ENCODE peak calls at places on chromosomes 6 and 20, in seven cellular contexts. One of them, this sample, is unnamed.

GRCh38 chr20:56171087-56172012 is 77.2 kb upstream of the MC3R start:
- DNase-seq in Peyer's patch: no peak
- DNase-seq in AG10803: no peak
- DNase-seq in pancreas: no peak
- DNase-seq in left lung: no peak
- DNase-seq in neural progenitor cell: peak; percentile 22
- DNase-seq in lower lobe of right lung: no peak
- DNase-seq in this sample: peak; percentile 5

GRCh38 chr20:25308671-25309394 is 60.9 kb downstream of the PYGB start:
- DNase-seq in lower lobe of right lung: peak; percentile 49
- DNase-seq in left lung: no peak
- DNase-seq in neural progenitor cell: no peak
- DNase-seq in AG10803: peak; percentile 63
- DNase-seq in Peyer's patch: no peak
- DNase-seq in pancreas: no peak
- DNase-seq in this sample: peak; percentile 82

GRCh38 chr6:108760158-108761050 is 87.8 kb upstream of the ARMC2 start:
- DNase-seq in neural progenitor cell: no peak
- DNase-seq in lower lobe of right lung: no peak
- DNase-seq in AG10803: peak; percentile 30
- DNase-seq in Peyer's patch: peak; percentile 40
- DNase-seq in left lung: no peak
- DNase-seq in pancreas: peak; percentile 11
- DNase-seq in this sample: peak; percentile 62

GRCh38 chr6:88985901-88986300 is 22.5 kb upstream of the RNGTT start:
- DNase-seq in lower lobe of right lung: no peak
- DNase-seq in AG10803: no peak
- DNase-seq in neural progenitor cell: no peak
- DNase-seq in pancreas: no peak
- DNase-seq in Peyer's patch: no peak
- DNase-seq in left lung: no peak
- DNase-seq in this sample: no peak

GRCh38 chr6:165178056-165178455 is 131.3 kb downstream of the C6orf118 start:
- DNase-seq in AG10803: no peak
- DNase-seq in Peyer's patch: no peak
- DNase-seq in left lung: no peak
- DNase-seq in neural progenitor cell: no peak
- DNase-seq in pancreas: no peak
- DNase-seq in lower lobe of right lung: no peak
- DNase-seq in this sample: no peak

GRCh38 chr6:164942271-164942670 is 367.1 kb downstream of the C6orf118 start:
- DNase-seq in pancreas: no peak
- DNase-seq in neural progenitor cell: no peak
- DNase-seq in left lung: no peak
- DNase-seq in AG10803: no peak
- DNase-seq in Peyer's patch: no peak
- DNase-seq in lower lobe of right lung: no peak
- DNase-seq in this sample: no peak

GRCh38 chr20:48723308-48724264 is 104.2 kb downstream of the PREX1 start:
- DNase-seq in neural progenitor cell: no peak
- DNase-seq in pancreas: peak; percentile 35
- DNase-seq in lower lobe of right lung: peak; percentile 75
- DNase-seq in AG10803: peak; percentile 80
- DNase-seq in left lung: peak; percentile 66
- DNase-seq in Peyer's patch: peak; percentile 59
- DNase-seq in this sample: peak; percentile 87

GRCh38 chr20:41654884-41655283 is 36.7 kb upstream of the CHD6 start:
- DNase-seq in Peyer's patch: no peak
- DNase-seq in pancreas: no peak
- DNase-seq in left lung: no peak
- DNase-seq in neural progenitor cell: peak; percentile 61
- DNase-seq in lower lobe of right lung: no peak
- DNase-seq in AG10803: peak; percentile 10
- DNase-seq in this sample: peak; percentile 18

GRCh38 chr6:15595461-15596173 is 67.2 kb downstream of the DTNBP1 start:
- DNase-seq in Peyer's patch: no peak
- DNase-seq in left lung: peak; percentile 38
- DNase-seq in AG10803: peak; percentile 9
- DNase-seq in neural progenitor cell: no peak
- DNase-seq in pancreas: no peak
- DNase-seq in lower lobe of right lung: peak; percentile 52
- DNase-seq in this sample: peak; percentile 87

GRCh38 chr20:49415005-49415663 is 67.3 kb downstream of the KCNB1 start:
- DNase-seq in lower lobe of right lung: no peak
- DNase-seq in AG10803: no peak
- DNase-seq in left lung: no peak
- DNase-seq in neural progenitor cell: no peak
- DNase-seq in pancreas: no peak
- DNase-seq in Peyer's patch: no peak
- DNase-seq in this sample: no peak

GRCh38 chr20:10280016-10280908 is 61.6 kb downstream of the SNAP25 start:
- DNase-seq in Peyer's patch: no peak
- DNase-seq in neural progenitor cell: no peak
- DNase-seq in pancreas: no peak
- DNase-seq in AG10803: peak; percentile 60
- DNase-seq in left lung: no peak
- DNase-seq in lower lobe of right lung: no peak
- DNase-seq in this sample: peak; percentile 5

GRCh38 chr6:89940225-89941027 is 46.2 kb downstream of the GJA10 start:
- DNase-seq in lower lobe of right lung: peak; percentile 61
- DNase-seq in Peyer's patch: peak; percentile 87
- DNase-seq in pancreas: peak; percentile 59
- DNase-seq in left lung: peak; percentile 55
- DNase-seq in neural progenitor cell: peak; percentile 81
- DNase-seq in AG10803: peak; percentile 83
- DNase-seq in this sample: peak; percentile 86

GRCh38 chr6:81480139-81480538 is 272.3 kb downstream of the TENT5A start:
- DNase-seq in lower lobe of right lung: no peak
- DNase-seq in AG10803: no peak
- DNase-seq in Peyer's patch: no peak
- DNase-seq in neural progenitor cell: no peak
- DNase-seq in pancreas: no peak
- DNase-seq in left lung: no peak
- DNase-seq in this sample: no peak

GRCh38 chr6:30491963-30492616 is 2.8 kb downstream of the HLA-E start:
- DNase-seq in lower lobe of right lung: no peak
- DNase-seq in Peyer's patch: no peak
- DNase-seq in neural progenitor cell: no peak
- DNase-seq in pancreas: no peak
- DNase-seq in AG10803: no peak
- DNase-seq in left lung: no peak
- DNase-seq in this sample: no peak
- H3K4me3 ChIP-seq in lower lobe of right lung: peak overlapping the region; percentile 93
- H3K4me3 ChIP-seq in Peyer's patch: peak overlapping the region; percentile 100
- H3K4me3 ChIP-seq in neural progenitor cell: no peak overlapping the region
- H3K4me3 ChIP-seq in pancreas: no peak overlapping the region
- H3K4me3 ChIP-seq in AG10803: no peak overlapping the region
- H3K4me3 ChIP-seq in left lung: peak overlapping the region; percentile 89
- H3K4me3 ChIP-seq in this sample: no peak overlapping the region

GRCh38 chr20:59770270-59770669 is 163.2 kb downstream of the SYCP2 start:
- DNase-seq in left lung: no peak
- DNase-seq in neural progenitor cell: peak; percentile 23
- DNase-seq in AG10803: no peak
- DNase-seq in Peyer's patch: no peak
- DNase-seq in pancreas: no peak
- DNase-seq in lower lobe of right lung: no peak
- DNase-seq in this sample: no peak
- TF ChIP-seq CTCF in left lung: no peak
- TF ChIP-seq CTCF in neural progenitor cell: peak; percentile 54
- TF ChIP-seq CTCF in AG10803: no peak
- TF ChIP-seq CTCF in Peyer's patch: peak; percentile 30
- TF ChIP-seq CTCF in pancreas: no peak
- TF ChIP-seq CTCF in lower lobe of right lung: no peak
- TF ChIP-seq CTCF in this sample: peak; percentile 44

GRCh38 chr20:37695684-37696342 is 2.0 kb downstream of the CTNNBL1 start:
- DNase-seq in Peyer's patch: no peak
- DNase-seq in AG10803: no peak
- DNase-seq in neural progenitor cell: no peak
- DNase-seq in lower lobe of right lung: no peak
- DNase-seq in left lung: no peak
- DNase-seq in pancreas: no peak
- DNase-seq in this sample: no peak
- H3K4me3 ChIP-seq in Peyer's patch: no peak overlapping the region
- H3K4me3 ChIP-seq in AG10803: no peak overlapping the region
- H3K4me3 ChIP-seq in neural progenitor cell: no peak overlapping the region
- H3K4me3 ChIP-seq in lower lobe of right lung: no peak overlapping the region
- H3K4me3 ChIP-seq in left lung: no peak overlapping the region
- H3K4me3 ChIP-seq in pancreas: no peak overlapping the region
- H3K4me3 ChIP-seq in this sample: no peak overlapping the region

DNA sequence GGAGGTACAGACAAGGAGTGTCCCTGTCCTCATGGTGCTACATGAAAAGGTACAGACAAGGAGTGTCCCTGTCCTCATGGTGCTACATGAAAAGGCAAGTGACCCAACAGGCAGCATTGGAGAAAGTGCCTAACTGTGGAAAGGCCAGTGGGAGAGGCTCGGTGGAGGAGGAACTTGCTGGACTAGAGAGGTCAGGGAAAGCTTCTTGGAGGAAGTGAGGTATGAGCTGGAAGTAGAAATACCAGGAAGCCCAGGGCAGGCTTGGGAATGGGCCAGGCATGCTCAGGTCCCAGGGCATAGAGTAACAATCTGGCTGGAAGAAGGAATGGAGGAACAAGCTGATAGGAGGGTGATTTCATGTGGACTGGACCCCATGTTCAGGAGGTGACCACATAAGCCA is 59.8 kb upstream of the FNDC1 start:
- DNase-seq in AG10803: no peak
- DNase-seq in neural progenitor cell: no peak
- DNase-seq in Peyer's patch: no peak
- DNase-seq in left lung: no peak
- DNase-seq in pancreas: no peak
- DNase-seq in lower lobe of right lung: no peak
- DNase-seq in this sample: no peak
- TF ChIP-seq CTCF in AG10803: no peak
- TF ChIP-seq CTCF in neural progenitor cell: no peak
- TF ChIP-seq CTCF in Peyer's patch: no peak
- TF ChIP-seq CTCF in left lung: no peak
- TF ChIP-seq CTCF in pancreas: no peak
- TF ChIP-seq CTCF in lower lobe of right lung: no peak
- TF ChIP-seq CTCF in this sample: no peak

GRCh38 chr20:58513580-58514285 is 1.5 kb downstream of the APCDD1L start:
- DNase-seq in Peyer's patch: no peak
- DNase-seq in neural progenitor cell: no peak
- DNase-seq in left lung: no peak
- DNase-seq in AG10803: no peak
- DNase-seq in pancreas: no peak
- DNase-seq in lower lobe of right lung: no peak
- DNase-seq in this sample: no peak

GRCh38 chr20:58515240-58516212 is at the start of gene APCDD1L:
- DNase-seq in neural progenitor cell: peak; percentile 56
- DNase-seq in AG10803: peak; percentile 69
- DNase-seq in left lung: no peak
- DNase-seq in Peyer's patch: no peak
- DNase-seq in pancreas: no peak
- DNase-seq in lower lobe of right lung: no peak
- DNase-seq in this sample: peak; percentile 31

GRCh38 chr20:58511861-58512260 is 3.3 kb downstream of the APCDD1L start:
- DNase-seq in lower lobe of right lung: no peak
- DNase-seq in AG10803: peak; percentile 42
- DNase-seq in left lung: no peak
- DNase-seq in pancreas: no peak
- DNase-seq in Peyer's patch: no peak
- DNase-seq in neural progenitor cell: no peak
- DNase-seq in this sample: peak; percentile 36

GRCh38 chr20:58512808-58513552 is 2.2 kb downstream of the APCDD1L start:
- DNase-seq in Peyer's patch: no peak
- DNase-seq in lower lobe of right lung: no peak
- DNase-seq in pancreas: no peak
- DNase-seq in AG10803: no peak
- DNase-seq in left lung: no peak
- DNase-seq in neural progenitor cell: no peak
- DNase-seq in this sample: no peak

DNA sequence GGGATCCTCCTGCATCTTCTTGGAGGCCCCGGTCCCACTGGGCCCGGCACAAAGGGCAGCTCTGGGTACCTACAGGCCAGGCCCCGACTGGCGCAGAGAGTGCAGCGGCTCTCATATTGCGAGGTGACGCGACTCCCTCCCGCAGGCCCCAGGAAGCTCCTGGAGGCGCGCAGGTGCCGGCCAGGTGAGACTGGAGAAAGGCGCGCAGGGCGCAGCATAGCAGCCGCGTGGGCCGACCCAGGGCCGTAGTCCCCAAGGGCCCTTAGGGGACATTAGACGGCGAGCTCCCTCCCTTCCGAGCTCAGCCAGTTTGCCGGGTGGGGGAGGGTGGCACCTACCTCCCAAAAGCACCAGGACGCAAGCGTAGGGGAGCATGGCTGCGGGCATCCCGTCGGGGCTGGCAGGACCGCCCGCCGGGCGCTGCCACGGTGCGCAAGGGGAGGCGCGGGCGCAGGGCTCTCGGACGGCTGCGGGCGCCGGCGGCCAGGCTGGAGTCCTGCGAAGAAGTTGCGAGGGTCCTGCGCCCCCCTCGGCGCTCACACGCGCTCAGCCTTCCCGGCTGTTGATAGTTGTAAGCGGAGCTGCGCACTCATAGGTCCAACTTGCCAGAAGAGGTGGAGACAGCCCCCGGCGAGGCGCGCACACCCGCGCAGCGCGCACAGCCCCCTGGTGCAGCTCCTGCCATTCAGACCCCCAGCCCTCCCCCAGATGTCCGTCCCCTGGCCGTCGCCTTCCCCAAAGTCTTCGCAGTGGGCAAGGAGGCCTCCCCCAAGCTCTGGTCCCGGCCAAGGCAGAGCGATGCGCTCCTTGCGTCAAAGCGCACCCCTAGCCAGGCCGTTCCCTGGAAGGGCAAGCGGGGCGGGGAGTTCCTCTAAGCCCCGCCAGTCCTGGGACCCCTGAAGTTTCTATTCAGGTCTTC is 619 bp downstream of the APCDD1L start:
- DNase-seq in pancreas: no peak
- DNase-seq in lower lobe of right lung: no peak
- DNase-seq in Peyer's patch: no peak
- DNase-seq in neural progenitor cell: peak; percentile 66
- DNase-seq in left lung: no peak
- DNase-seq in AG10803: peak; percentile 22
- DNase-seq in this sample: no peak
- H3K4me3 ChIP-seq in pancreas: no peak overlapping the region
- H3K4me3 ChIP-seq in lower lobe of right lung: no peak overlapping the region
- H3K4me3 ChIP-seq in Peyer's patch: no peak overlapping the region
- H3K4me3 ChIP-seq in neural progenitor cell: peak overlapping the region; percentile 51
- H3K4me3 ChIP-seq in left lung: no peak overlapping the region
- H3K4me3 ChIP-seq in AG10803: peak overlapping the region; percentile 71
- H3K4me3 ChIP-seq in this sample: peak overlapping the region; percentile 50

DNA sequence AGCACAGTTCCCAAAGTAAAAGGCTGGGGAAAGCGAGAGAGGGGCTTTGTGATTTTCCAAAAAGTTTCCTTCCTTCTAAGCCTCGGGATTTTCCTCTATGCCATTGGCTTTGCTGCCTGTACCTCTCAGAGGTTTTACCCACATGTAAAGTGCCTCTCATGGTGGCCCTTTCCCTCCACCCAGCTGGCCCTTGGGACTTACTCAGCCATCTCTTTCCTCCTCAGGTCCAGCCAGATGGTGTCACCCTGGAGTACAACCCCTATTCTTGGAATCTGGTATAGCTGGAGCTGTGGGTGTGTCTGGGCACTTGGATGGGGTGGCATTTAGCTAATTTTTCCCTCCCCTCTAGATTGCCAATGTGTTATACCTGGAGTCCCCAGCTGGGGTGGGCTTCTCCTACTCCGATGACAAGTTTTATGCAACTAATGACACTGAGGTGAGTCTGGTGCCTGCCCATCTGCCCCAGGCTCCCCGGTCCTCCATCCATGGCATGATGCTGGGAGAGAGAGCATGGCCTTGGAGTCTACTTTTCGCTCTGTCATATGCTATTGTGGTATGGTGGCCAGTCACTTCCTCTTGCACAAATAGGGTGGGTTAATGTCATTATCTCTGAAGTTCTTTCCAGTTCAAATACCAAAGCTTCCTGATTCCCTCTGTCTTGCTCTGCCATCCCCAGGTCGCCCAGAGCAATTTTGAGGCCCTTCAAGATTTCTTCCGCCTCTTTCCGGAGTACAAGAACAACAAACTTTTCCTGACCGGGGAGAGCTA is 1.1 kb downstream of the CTSA start:
- DNase-seq in AG10803: peak; percentile 34
- DNase-seq in left lung: peak; percentile 52
- DNase-seq in lower lobe of right lung: no peak
- DNase-seq in neural progenitor cell: peak; percentile 24
- DNase-seq in pancreas: no peak
- DNase-seq in Peyer's patch: no peak
- DNase-seq in this sample: peak; percentile 27
- TF ChIP-seq CTCF in AG10803: peak; percentile 44
- TF ChIP-seq CTCF in left lung: no peak
- TF ChIP-seq CTCF in lower lobe of right lung: peak; percentile 6
- TF ChIP-seq CTCF in neural progenitor cell: no peak
- TF ChIP-seq CTCF in pancreas: no peak
- TF ChIP-seq CTCF in Peyer's patch: no peak
- TF ChIP-seq CTCF in this sample: peak; percentile 13